ENCODE peak calls at places on chromosomes 3 and 15, in four cellular contexts. V is AG09319, L is T-cell, T is iPS-NIHi11. A is an unnamed sample.

GRCh38 chr3:143644370-143645089 is 203.7 kb downstream of the SLC9A9 start:
- DNase-seq in L (no peak), T (peak), V (peak), A (peak)

GRCh38 chr3:42739401-42740158 is 33.5 kb downstream of the CCDC13 start:
- DNase-seq in T (no peak), L (no peak), V (no peak), A (no peak)

GRCh38 chr15:29672923-29673809 is 149.1 kb downstream of the TJP1 start:
- DNase-seq in V (no peak), T (no peak), L (no peak), A (no peak)

GRCh38 chr3:160618363-160618762 is 53.0 kb upstream of the KPNA4 start:
- DNase-seq in V (no peak), L (no peak), T (no peak), A (no peak)

GRCh38 chr3:62368705-62369475 is 4.5 kb downstream of the FEZF2 start:
- DNase-seq in T (peak), L (no peak), V (no peak), A (no peak)

GRCh38 chr3:112846764-112847163 is at the start of gene CD200R1L:
- DNase-seq in L (no peak), V (no peak), T (no peak), A (no peak)

GRCh38 chr3:48432411-48433371 is 2.8 kb upstream of the PLXNB1 start:
- DNase-seq in T (peak), V (no peak), L (no peak), A (no peak)

GRCh38 chr15:68385671-68386586 is 46.0 kb downstream of the ITGA11 start:
- DNase-seq in V (no peak), L (no peak), T (no peak), A (no peak)

GRCh38 chr3:139355502-139355901 is 11.7 kb downstream of the MRPS22 start:
- DNase-seq in T (no peak), L (no peak), V (peak), A (no peak)

GRCh38 chr3:72273615-72274014 is 488.7 kb upstream of the PROK2 start:
- DNase-seq in V (peak), T (peak), L (no peak), A (peak)

GRCh38 chr15:97129684-97130083 is 799.2 kb downstream of the NR2F2 start:
- DNase-seq in L (no peak), V (no peak), T (no peak), A (no peak)

GRCh38 chr3:78204977-78205376 is 1165.1 kb downstream of the ROBO2 start:
- DNase-seq in V (peak), L (no peak), T (no peak), A (peak)

GRCh38 chr3:53109190-53109589 is 21.0 kb downstream of the RFT1 start:
- DNase-seq in T (no peak), L (no peak), V (peak), A (no peak)

GRCh38 chr3:25587094-25587493 is 77.6 kb downstream of the TOP2B start:
- DNase-seq in V (no peak), T (no peak), L (no peak), A (no peak)

GRCh38 chr3:185401319-185401955 is 38.5 kb downstream of the MAP3K13 start:
- DNase-seq in L (no peak), T (no peak), V (no peak), A (no peak)

GRCh38 chr3:8492744-8493511 is 8.7 kb upstream of the LMCD1 start:
- DNase-seq in L (no peak), V (no peak), T (no peak), A (no peak)

GRCh38 chr3:159919873-159920272 is 68.8 kb upstream of the IL12A start:
- DNase-seq in V (no peak), T (no peak), L (no peak), A (no peak)

GRCh38 chr15:85707519-85708338 is 87.0 kb downstream of the KLHL25 start:
- DNase-seq in T (no peak), L (no peak), V (no peak), A (no peak)

GRCh38 chr15:57472861-57473260 is 96.6 kb downstream of the CGNL1 start:
- DNase-seq in V (no peak), T (no peak), L (no peak), A (no peak)

GRCh38 chr3:157159037-157159761 is 748 bp downstream of the CCNL1 start:
- DNase-seq in T (peak), L (peak), V (no peak), A (no peak)

GRCh38 chr3:9727743-9728142 is 3.8 kb upstream of the BRPF1 start:
- DNase-seq in L (no peak), V (no peak), T (no peak), A (no peak)

A was measured in AG04449.